ENCODE peak calls at places on chromosomes 13 and 19, in six cellular contexts. Y is PC-9, B is psoas muscle, K is AG10803, V is cardiac fibroblast, C is uterus. J is an unnamed sample.
A peak's percentile ranks its signal among the peaks of the same experiment; 100 is the strongest.

GRCh38 chr13:33642374-33643065 is 175.4 kb upstream of the RFC3 start:
- DNase-seq in B (peak; percentile 55), K (peak; percentile 97), C (peak; percentile 83), Y (peak; percentile 96), V (peak; percentile 97), J (peak; percentile 56)

GRCh38 chr13:47399599-47399998 is 502.7 kb upstream of the HTR2A start:
- DNase-seq in K (no peak), C (no peak), Y (no peak), B (no peak), V (no peak), J (no peak)

GRCh38 chr13:99979453-99980200 is 2.0 kb upstream of the ZIC2 start:
- DNase-seq in Y (peak; percentile 46), C (no peak), V (no peak), B (no peak), K (no peak), J (no peak)

GRCh38 chr19:33927789-33928457 is 131.3 kb downstream of the KCTD15 start:
- DNase-seq in B (no peak), V (no peak), C (no peak), Y (no peak), K (no peak), J (no peak)

GRCh38 chr13:36887758-36888521 is 32.1 kb downstream of the SMAD9 start:
- DNase-seq in V (no peak), Y (no peak), C (no peak), K (no peak), B (no peak), J (no peak)

GRCh38 chr19:11737964-11738745 is 591 bp downstream of the ZNF823 start:
- DNase-seq in C (peak; percentile 26), Y (peak; percentile 56), B (peak; percentile 28), K (peak; percentile 14), V (peak; percentile 27), J (peak; percentile 4)

GRCh38 chr19:12841094-12841493 is 2.8 kb downstream of the MAST1 start:
- DNase-seq in Y (no peak), K (no peak), C (no peak), B (no peak), V (peak; percentile 29), J (no peak)

GRCh38 chr13:26735677-26736076 is 24.9 kb downstream of the GPR12 start:
- DNase-seq in K (no peak), Y (no peak), V (no peak), C (no peak), B (no peak), J (no peak)

GRCh38 chr13:34391071-34391470 is 551.0 kb upstream of the NBEA start:
- DNase-seq in V (peak; percentile 65), B (no peak), C (no peak), Y (no peak), K (peak; percentile 68), J (peak; percentile 42)

GRCh38 chr13:107099661-107100060 is 531.7 kb upstream of the ARGLU1 start:
- DNase-seq in K (peak; percentile 76), C (no peak), V (peak; percentile 2), B (no peak), Y (no peak), J (peak; percentile 44)

GRCh38 chr19:4537953-4538600 is 1.8 kb downstream of the LRG1 start:
- DNase-seq in K (no peak), Y (no peak), B (no peak), C (no peak), V (no peak), J (no peak)

GRCh38 chr19:50639121-50640112 is at the start of gene SYT3:
- DNase-seq in V (peak; percentile 28), Y (no peak), K (peak; percentile 29), C (no peak), B (no peak), J (no peak)

GRCh38 chr13:75416327-75417005 is 65.5 kb downstream of the TBC1D4 start:
- DNase-seq in B (no peak), Y (no peak), C (no peak), K (no peak), V (no peak), J (no peak)

GRCh38 chr13:24693862-24694471 is 13.8 kb downstream of the ATP12A start:
- DNase-seq in K (peak; percentile 31), Y (peak; percentile 59), B (no peak), C (no peak), V (peak; percentile 57), J (no peak)

GRCh38 chr13:69706807-69707206 is 400.8 kb upstream of the ATXN8OS start:
- DNase-seq in K (no peak), V (no peak), Y (no peak), C (no peak), B (no peak), J (no peak)

GRCh38 chr13:50244913-50245574 is 229.8 kb downstream of the KCNRG start:
- DNase-seq in C (no peak), Y (peak; percentile 97), B (no peak), K (peak; percentile 76), V (peak; percentile 91), J (peak; percentile 83)

GRCh38 chr19:52689804-52690394 is 44.9 kb downstream of the ZNF611 start:
- DNase-seq in K (peak; percentile 9), B (peak; percentile 50), Y (no peak), C (peak; percentile 53), V (no peak), J (no peak)

GRCh38 chr19:38655148-38655824 is 7.8 kb downstream of the ACTN4 start:
- DNase-seq in Y (no peak), C (no peak), V (peak; percentile 54), K (no peak), B (no peak), J (no peak)

GRCh38 chr19:17775245-17775927 is 19.6 kb upstream of the B3GNT3 start:
- DNase-seq in V (peak; percentile 59), K (peak; percentile 9), B (no peak), Y (peak; percentile 57), C (no peak), J (no peak)

GRCh38 chr13:99651016-99651415 is 149.7 kb downstream of the TM9SF2 start:
- DNase-seq in C (no peak), B (no peak), K (no peak), Y (no peak), V (no peak), J (no peak)

GRCh38 chr13:111541752-111542529 is 221.5 kb downstream of the TEX29 start:
- DNase-seq in Y (no peak), B (no peak), K (no peak), V (no peak), C (no peak), J (no peak)

GRCh38 chr13:104310861-104311260 is 1244.6 kb upstream of the SLC10A2 start:
- DNase-seq in B (no peak), V (no peak), Y (no peak), C (no peak), K (no peak), J (peak; percentile 44)

GRCh38 chr13:90640976-90641375 is 706.5 kb upstream of the MIR17HG start:
- DNase-seq in Y (no peak), K (peak; percentile 28), B (no peak), C (no peak), V (peak; percentile 64), J (no peak)

GRCh38 chr13:40379794-40380608 is 286.4 kb downstream of the FOXO1 start:
- DNase-seq in C (no peak), V (no peak), Y (no peak), B (no peak), K (no peak), J (no peak)

GRCh38 chr13:40404407-40404806 is 262.0 kb downstream of the FOXO1 start:
- DNase-seq in Y (no peak), V (no peak), C (no peak), B (no peak), K (no peak), J (no peak)

GRCh38 chr13:105984236-105984635 is 551.2 kb downstream of the EFNB2 start:
- DNase-seq in V (no peak), C (no peak), B (no peak), K (no peak), Y (peak; percentile 75), J (no peak)

GRCh38 chr19:48934837-48935236 is 1.3 kb downstream of the DHDH start:
- DNase-seq in K (no peak), Y (no peak), B (no peak), V (no peak), C (no peak), J (no peak)

GRCh38 chr13:71912524-71912923 is 45.5 kb upstream of the DACH1 start:
- DNase-seq in V (peak; percentile 2), K (no peak), Y (no peak), C (no peak), B (no peak), J (no peak)

DNA sequence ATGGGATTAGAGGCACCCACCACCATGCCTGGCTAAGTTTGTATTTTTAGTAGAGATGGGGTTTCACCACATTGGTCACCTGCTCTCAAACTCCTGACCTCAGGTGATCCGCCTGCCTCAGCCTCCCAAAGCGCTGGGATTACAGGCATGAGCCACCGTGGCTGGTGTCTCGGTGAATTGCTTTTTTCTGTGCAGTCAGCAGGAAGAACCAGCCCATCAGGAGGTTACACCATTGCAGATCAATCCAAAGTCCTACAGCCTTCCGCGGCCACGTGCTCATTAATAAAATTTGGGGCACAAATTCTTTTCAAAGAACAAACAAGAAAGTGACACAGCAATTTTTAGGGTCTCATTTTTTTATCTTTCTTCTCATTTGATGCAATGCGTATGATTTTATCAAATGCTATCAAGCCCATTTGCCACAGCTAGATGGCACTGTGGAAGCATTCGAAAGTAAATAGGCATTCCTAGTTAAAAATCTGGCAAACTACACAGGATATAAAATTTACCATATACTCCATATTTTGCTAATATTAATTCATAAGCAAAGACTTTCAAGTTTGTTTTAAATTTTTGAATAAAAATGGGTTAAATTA is 54.4 kb upstream of the ZNF835 start:
- DNase-seq in V (peak; percentile 10), K (no peak), C (no peak), B (no peak), Y (no peak), J (no peak)
- TF ChIP-seq CTCF in V (no peak), K (no peak), C (peak; percentile 6), B (no peak), Y (peak; percentile 62), J (peak; percentile 47)

DNA sequence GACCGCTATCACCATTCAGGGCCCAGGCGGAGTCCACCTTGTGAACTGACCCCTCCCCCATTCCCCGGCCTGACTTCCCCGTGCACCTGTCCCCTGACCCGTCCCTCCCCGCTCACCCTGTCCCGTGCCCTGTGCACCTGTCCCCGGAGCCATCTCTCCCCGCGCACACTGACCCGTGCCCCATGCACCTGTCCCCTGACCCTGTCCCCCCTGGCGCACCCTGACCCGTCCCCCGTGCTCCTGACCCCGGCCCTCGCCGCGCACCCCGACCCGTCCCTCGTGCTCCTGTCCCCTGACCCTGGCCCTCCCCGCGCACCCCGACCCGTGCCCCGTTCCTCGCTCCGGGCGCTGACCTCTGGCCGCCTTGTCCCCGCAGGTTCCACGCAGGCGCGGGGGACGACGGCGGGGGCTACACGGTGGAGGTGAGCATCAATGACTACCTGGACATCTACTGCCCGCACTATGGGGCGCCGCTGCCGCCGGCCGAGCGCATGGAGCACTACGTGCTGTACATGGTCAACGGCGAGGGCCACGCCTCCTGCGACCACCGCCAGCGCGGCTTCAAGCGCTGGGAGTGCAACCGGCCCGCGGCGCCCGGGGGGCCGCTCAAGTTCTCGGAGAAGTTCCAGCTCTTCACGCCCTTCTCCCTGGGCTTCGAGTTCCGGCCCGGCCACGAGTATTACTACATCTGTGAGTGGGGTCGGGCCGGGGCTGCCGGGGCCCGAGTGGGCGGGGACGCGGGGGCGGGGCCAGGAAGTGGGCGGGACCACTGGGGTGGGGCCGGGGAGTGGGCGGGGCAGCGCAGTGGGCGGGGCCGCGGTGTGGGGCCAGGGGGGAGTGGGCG is 9.7 kb downstream of the EFNA2 start:
- DNase-seq in C (no peak), B (no peak), V (no peak), Y (no peak), K (no peak), J (no peak)
- H3K4me3 ChIP-seq in C (no peak overlapping the region), B (peak overlapping the region; percentile 39), V (no peak overlapping the region), Y (no peak overlapping the region), K (no peak overlapping the region), J (no peak overlapping the region)

GRCh38 chr13:59178344-59178743 is 985.4 kb downstream of the DIAPH3 start:
- DNase-seq in Y (no peak), K (no peak), C (no peak), B (no peak), V (peak; percentile 35), J (no peak)
- TF ChIP-seq CTCF in Y (no peak), K (peak; percentile 10), C (no peak), B (no peak), V (peak; percentile 44), J (peak; percentile 39)

GRCh38 chr19:35775046-35775297 is 392 bp upstream of the ARHGAP33 start:
- DNase-seq in C (no peak), Y (no peak), V (no peak), K (no peak), B (no peak), J (no peak)
- H3K4me3 ChIP-seq in C (peak overlapping the region; percentile 40), Y (peak overlapping the region; percentile 57), V (peak overlapping the region; percentile 8), K (peak overlapping the region; percentile 53), B (peak overlapping the region; percentile 95), J (peak overlapping the region; percentile 62)